ENCODE peak calls at places on chromosomes 1 and 21, in eight cellular contexts. H is right atrium auricular region; W is activated CD8-positive, alpha-beta memory T cell treated with anti-CD3 and anti-CD28 coated beads for 24 hours; Y is Daoy; N is iPS-NIHi11; K is stimulated activated CD4-positive, alpha-beta T cell treated with anti-CD3 and anti-CD28 coated beads, Interleukin-2, amount 100 ng/mL, for 48 hours; J is AML-193; F is A172. D is an unnamed sample.

GRCh38 chr1:100184536-100184935 is 6.5 kb upstream of the LRRC39 start:
- DNase-seq in N (no peak), H (no peak), F (no peak), J (no peak), Y (no peak), W (no peak), K (no peak), D (no peak)

GRCh38 chr1:205577874-205578658 is 53.7 kb downstream of the ELK4 start:
- DNase-seq in W (peak), N (no peak), Y (peak), H (no peak), K (no peak), J (no peak), F (no peak), D (peak)

GRCh38 chr1:26418865-26419349 is 8.3 kb downstream of the LIN28A start:
- DNase-seq in N (peak), F (no peak), K (no peak), H (no peak), W (no peak), Y (peak), J (no peak), D (no peak)

GRCh38 chr21:20802631-20803260 is 195.5 kb upstream of the NCAM2 start:
- DNase-seq in H (no peak), W (no peak), J (no peak), N (no peak), F (no peak), Y (no peak), K (no peak), D (no peak)

GRCh38 chr1:243493156-243494129 is 237.6 kb downstream of the SDCCAG8 start:
- DNase-seq in N (no peak), K (no peak), Y (no peak), H (no peak), F (no peak), W (no peak), J (no peak), D (no peak)

GRCh38 chr1:214021321-214021720 is 33.5 kb downstream of the PROX1 start:
- DNase-seq in K (no peak), W (no peak), J (no peak), F (no peak), Y (no peak), N (no peak), H (no peak), D (no peak)

GRCh38 chr1:9196129-9197040 is 38.2 kb upstream of the H6PD start:
- DNase-seq in Y (peak), K (peak), H (peak), N (peak), W (peak), F (peak), J (peak), D (peak)

GRCh38 chr1:207828046-207828445 is 76.2 kb downstream of the CD46 start:
- DNase-seq in F (no peak), K (no peak), W (no peak), H (no peak), J (no peak), Y (no peak), N (no peak), D (no peak)

GRCh38 chr1:179883040-179883501 is 986 bp downstream of the TOR1AIP1 start:
- DNase-seq in Y (no peak), N (peak), W (no peak), J (peak), H (no peak), F (no peak), K (no peak), D (peak)